ENCODE peak calls at places on chromosomes 6 and 20, in six cellular contexts. B, E, G, F, Z and J are unnamed samples. For H4K20me1, the result is how much of the 10 kb centered on the place peaks cover.

GRCh38 chr20:56625837-56626236 is 3.3 kb upstream of the TFAP2C start:
- DNase-seq in E (no peak), F (peak), G (no peak), B (no peak), Z (no peak), J (no peak)

GRCh38 chr6:11277275-11278206 is 45.1 kb upstream of the NEDD9 start:
- DNase-seq in Z (peak), E (peak), G (peak), B (no peak), F (peak), J (no peak)

GRCh38 chr6:21185849-21186478 is 407.6 kb upstream of the SOX4 start:
- DNase-seq in E (no peak), Z (peak), F (no peak), B (no peak), G (no peak), J (no peak)

GRCh38 chr6:129440691-129441090 is 269.3 kb downstream of the ARHGAP18 start:
- DNase-seq in E (no peak), G (peak), F (no peak), B (no peak), Z (peak), J (no peak)

GRCh38 chr6:131059486-131059885 is 3.6 kb downstream of the EPB41L2 start:
- DNase-seq in F (peak), G (peak), Z (no peak), B (no peak), E (peak), J (no peak)

GRCh38 chr6:32112436-32112980 is 3.4 kb upstream of the TNXB start:
- DNase-seq in B (no peak), Z (no peak), F (no peak), G (peak), E (peak), J (no peak)

GRCh38 chr20:23205656-23206055 is 119.5 kb upstream of the CD93 start:
- DNase-seq in Z (peak), E (peak), G (peak), F (no peak), B (no peak), J (no peak)

GRCh38 chr6:120272038-120272437 is 922.5 kb upstream of the MAN1A1 start:
- DNase-seq in E (no peak), G (no peak), F (no peak), Z (no peak), B (no peak), J (no peak)

GRCh38 chr6:3162565-3163247 is 5.4 kb upstream of the TUBB2A start:
- DNase-seq in F (peak), Z (peak), G (peak), B (peak), E (peak), J (peak)

GRCh38 chr20:25317351-25318075 is 69.6 kb downstream of the PYGB start:
- DNase-seq in F (no peak), E (no peak), G (no peak), B (no peak), Z (no peak), J (no peak)

GRCh38 chr20:35654415-35654814 is 10.3 kb downstream of the CPNE1 start:
- DNase-seq in G (no peak), E (no peak), B (no peak), Z (no peak), F (no peak), J (no peak)

GRCh38 chr6:129835691-129836090 is 25.4 kb downstream of the TMEM244 start:
- DNase-seq in G (no peak), E (no peak), B (no peak), Z (no peak), F (no peak), J (no peak)

GRCh38 chr6:73169633-73170032 is 55.7 kb downstream of the KHDC1L start:
- DNase-seq in G (no peak), F (no peak), E (no peak), Z (no peak), B (no peak), J (no peak)

GRCh38 chr6:17962436-17963031 is 24.9 kb downstream of the KIF13A start:
- DNase-seq in B (no peak), E (peak), Z (no peak), F (peak), G (peak), J (no peak)

GRCh38 chr20:54100563-54100962 is 30.2 kb upstream of the BCAS1 start:
- DNase-seq in F (no peak), B (no peak), G (no peak), E (no peak), Z (no peak), J (no peak)

GRCh38 chr6:126015869-126016268 is 29.5 kb downstream of the TRMT11 start:
- DNase-seq in B (no peak), G (no peak), E (peak), Z (peak), F (no peak), J (no peak)

GRCh38 chr6:136212616-136213396 is 37.3 kb downstream of the MTFR2 start:
- DNase-seq in Z (no peak), E (no peak), B (no peak), G (peak), F (no peak), J (no peak)

GRCh38 chr6:14619419-14619781 is 501.8 kb downstream of the CD83 start:
- DNase-seq in G (no peak), F (no peak), B (no peak), Z (no peak), E (no peak), J (no peak)

GRCh38 chr6:138038148-138038870 is 68.9 kb downstream of the PERP start:
- DNase-seq in G (no peak), F (no peak), E (no peak), B (no peak), Z (no peak), J (no peak)

GRCh38 chr20:46021361-46022359 is 7.4 kb upstream of the SLC12A5 start:
- DNase-seq in B (peak), F (no peak), E (peak), G (no peak), Z (peak), J (peak)

GRCh38 chr6:42727084-42727601 is 4.7 kb upstream of the PRPH2 start:
- DNase-seq in E (peak), Z (peak), F (peak), G (peak), B (no peak), J (no peak)

GRCh38 chr6:166586424-166587156 is at the start of gene RAMACL:
- DNase-seq in B (peak), G (no peak), E (no peak), F (no peak), Z (no peak), J (no peak)

GRCh38 chr6:7526755-7527154 is 14.7 kb upstream of the DSP start:
- DNase-seq in F (no peak), G (no peak), Z (no peak), B (no peak), E (no peak), J (no peak)

GRCh38 chr6:27825025-27825823 is 87.0 kb downstream of the OR2B2 start:
- DNase-seq in F (peak), Z (peak), G (no peak), B (peak), E (no peak), J (peak)

GRCh38 chr6:46903175-46903574 is 18.6 kb downstream of the ADGRF5 start:
- DNase-seq in B (no peak), E (no peak), G (no peak), F (no peak), Z (no peak), J (no peak)

GRCh38 chr6:72832271-72832670 is 210.4 kb downstream of the KCNQ5 start:
- DNase-seq in G (no peak), Z (no peak), F (no peak), E (peak), B (no peak), J (no peak)

GRCh38 chr20:51129201-51129671 is 106.3 kb upstream of the KCNG1 start:
- DNase-seq in Z (no peak), E (no peak), G (no peak), B (peak), F (no peak), J (no peak)

GRCh38 chr6:108942556-108943492 is 94.6 kb downstream of the ARMC2 start:
- DNase-seq in G (no peak), Z (no peak), F (no peak), E (no peak), B (peak), J (peak)

GRCh38 chr20:38680492-38681118 is 43.7 kb upstream of the SLC32A1 start:
- DNase-seq in B (peak), E (peak), G (peak), F (no peak), Z (peak), J (peak)

GRCh38 chr6:143727035-143727434 is 49.3 kb downstream of the PHACTR2 start:
- DNase-seq in G (no peak), F (no peak), Z (peak), E (no peak), B (no peak), J (no peak)

GRCh38 chr6:79048611-79049010 is 29.4 kb downstream of the PHIP start:
- DNase-seq in E (peak), F (no peak), B (peak), G (peak), Z (peak), J (no peak)

GRCh38 chr6:165844801-165845364 is 181.8 kb upstream of the PDE10A start:
- DNase-seq in E (no peak), F (no peak), G (no peak), Z (no peak), B (no peak), J (no peak)

GRCh38 chr6:1624848-1625341 is 15.2 kb downstream of the FOXC1 start:
- DNase-seq in G (peak), B (no peak), F (peak), E (peak), Z (peak), J (no peak)

GRCh38 chr20:48131581-48131980 is 346.3 kb upstream of the SULF2 start:
- DNase-seq in G (no peak), F (no peak), E (no peak), Z (no peak), B (no peak), J (no peak)

GRCh38 chr6:51411726-51412125 is 593.1 kb downstream of the TFAP2B start:
- DNase-seq in B (no peak), G (no peak), Z (no peak), E (no peak), F (no peak), J (no peak)

GRCh38 chr6:44771647-44772415 is 384.3 kb downstream of the CDC5L start:
- DNase-seq in G (no peak), E (peak), B (no peak), F (peak), Z (no peak), J (no peak)

GRCh38 chr20:33392016-33392415 is 9.3 kb downstream of the CDK5RAP1 start:
- DNase-seq in E (peak), Z (no peak), B (no peak), G (no peak), F (peak), J (no peak)

GRCh38 chr20:1700990-1701389 is 43.4 kb upstream of the SIRPG start:
- DNase-seq in Z (no peak), E (no peak), B (no peak), F (no peak), G (peak), J (no peak)

GRCh38 chr6:26223213-26223612 is 136.0 kb downstream of the HFE start:
- DNase-seq in B (no peak), G (peak), E (peak), F (no peak), Z (no peak), J (peak)

GRCh38 chr6:36609582-36609981 is 15.4 kb downstream of the SRSF3 start:
- DNase-seq in Z (no peak), F (no peak), G (no peak), B (no peak), E (no peak), J (no peak)

GRCh38 chr6:36610041-36610440 is 15.9 kb downstream of the SRSF3 start:
- DNase-seq in B (no peak), Z (no peak), E (no peak), G (no peak), F (no peak), J (no peak)

GRCh38 chr6:36605560-36606391 is 11.6 kb downstream of the SRSF3 start:
- DNase-seq in Z (no peak), F (peak), G (no peak), B (no peak), E (peak), J (no peak)

GRCh38 chr6:36608788-36609563 is 14.8 kb downstream of the SRSF3 start:
- DNase-seq in Z (no peak), E (peak), B (no peak), G (no peak), F (no peak), J (no peak)

DNA sequence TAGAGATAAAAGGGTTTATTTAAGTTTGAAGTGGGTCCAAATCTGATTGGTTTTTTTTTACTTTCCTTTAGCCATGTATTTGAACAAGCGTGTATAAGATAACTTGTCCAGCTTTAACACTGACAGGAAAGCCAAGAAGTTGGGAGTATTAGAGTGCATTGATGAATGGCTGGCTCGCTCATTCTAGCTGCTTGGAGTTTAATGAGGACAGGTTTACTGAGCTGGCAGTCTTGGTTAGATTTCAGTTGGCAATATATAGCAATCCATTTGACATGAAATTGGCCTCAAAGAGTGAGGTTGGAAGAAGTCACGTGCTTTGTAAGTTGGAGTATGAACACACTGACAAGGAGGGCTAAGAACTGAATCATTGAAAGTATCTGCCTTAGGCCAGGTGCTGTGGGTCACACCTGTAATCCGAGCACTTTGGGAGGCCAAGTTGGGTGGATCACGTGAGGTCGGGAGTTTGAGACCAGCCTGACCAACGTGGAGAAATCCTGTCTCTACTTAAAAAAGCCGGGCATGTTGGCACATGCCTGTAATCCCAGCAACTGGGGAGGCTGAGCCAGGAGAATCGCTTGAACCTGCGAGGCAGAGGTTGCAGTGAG is 13.7 kb downstream of the SRSF3 start:
- DNase-seq in G (no peak), F (no peak), B (no peak), E (no peak), Z (no peak), J (no peak)
- H4K20me1 ChIP-seq in G (under half), F (half or more), B (under half), E (under half), Z (under half), J (under half)

GRCh38 chr6:19342616-19343015 is 494.6 kb upstream of the ID4 start:
- DNase-seq in Z (no peak), G (peak), F (peak), B (no peak), E (peak), J (no peak)
- H4K20me1 ChIP-seq in Z (under half), G (under half), F (under half), B (under half), E (under half), J (under half)

GRCh38 chr20:57686931-57687652 is 22.7 kb downstream of the PMEPA1 start:
- DNase-seq in F (no peak), B (no peak), E (no peak), G (no peak), Z (no peak), J (no peak)

GRCh38 chr20:57683876-57684275 is 25.9 kb downstream of the PMEPA1 start:
- DNase-seq in G (no peak), E (no peak), F (no peak), Z (no peak), B (no peak), J (no peak)

GRCh38 chr20:57682184-57683038 is 27.4 kb downstream of the PMEPA1 start:
- DNase-seq in G (no peak), Z (no peak), E (no peak), B (peak), F (no peak), J (peak)

GRCh38 chr20:57688295-57688694 is 21.5 kb downstream of the PMEPA1 start:
- DNase-seq in Z (no peak), F (no peak), E (no peak), B (no peak), G (no peak), J (no peak)

DNA sequence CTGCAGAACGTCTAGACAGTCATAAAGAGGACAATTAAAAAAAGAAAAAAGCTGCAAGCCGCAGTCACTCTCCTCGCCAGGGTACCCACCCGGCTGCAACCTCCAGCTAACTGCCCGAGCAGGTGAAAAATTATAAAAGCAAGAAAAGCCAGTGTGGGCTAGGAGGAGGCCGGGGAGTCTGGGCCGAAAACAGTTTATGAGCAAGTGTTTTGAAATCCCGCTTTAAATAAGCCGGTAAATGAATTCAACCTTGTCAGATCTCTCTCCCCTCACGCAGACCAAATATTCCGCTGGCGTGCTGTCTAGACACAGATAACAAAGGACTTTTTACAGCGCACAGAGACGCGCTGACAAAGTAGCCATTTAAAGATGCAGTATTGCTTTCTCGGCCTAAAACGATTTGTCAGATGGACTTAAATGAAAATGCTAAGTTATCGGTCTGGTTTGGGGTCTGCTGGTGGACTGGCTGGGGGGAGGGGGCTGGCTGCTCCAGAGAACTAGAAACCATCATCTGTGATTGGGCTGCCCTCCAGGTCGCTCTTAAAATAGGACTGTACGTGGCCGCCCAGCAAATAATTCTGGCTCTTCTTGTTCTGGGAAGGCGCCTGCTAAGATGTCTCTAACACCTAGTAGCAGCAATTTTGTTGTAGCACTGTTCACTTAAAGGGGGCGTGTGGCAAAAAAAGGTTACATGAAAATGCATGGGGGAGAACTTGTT is 24.5 kb downstream of the PMEPA1 start:
- DNase-seq in B (peak), E (no peak), F (no peak), G (no peak), Z (no peak), J (no peak)
- H4K20me1 ChIP-seq in B (under half), E (under half), F (half or more), G (under half), Z (under half), J (under half)

GRCh38 chr20:49282584-49283171 is 4.8 kb upstream of the ZNFX1 start:
- DNase-seq in G (no peak), Z (no peak), F (no peak), B (no peak), E (peak), J (no peak)

GRCh38 chr20:49283176-49283702 is 5.4 kb upstream of the ZNFX1 start:
- DNase-seq in F (no peak), Z (no peak), G (no peak), E (no peak), B (peak), J (no peak)

GRCh38 chr20:49280463-49281058 is 2.7 kb upstream of the ZNFX1 start:
- DNase-seq in G (no peak), E (peak), Z (no peak), F (no peak), B (peak), J (no peak)

GRCh38 chr20:49281059-49281912 is 3.4 kb upstream of the ZNFX1 start:
- DNase-seq in B (peak), F (no peak), E (peak), Z (peak), G (peak), J (no peak)

GRCh38 chr20:49281913-49282467 is 4.1 kb upstream of the ZNFX1 start:
- DNase-seq in Z (no peak), F (no peak), G (no peak), B (no peak), E (no peak), J (no peak)
- H4K20me1 ChIP-seq in Z (under half), F (half or more), G (under half), B (half or more), E (half or more), J (under half)

GRCh38 chr20:63192721-63193120 is 23.2 kb downstream of the YTHDF1 start:
- DNase-seq in G (no peak), F (peak), B (no peak), Z (no peak), E (no peak), J (no peak)
- H4K20me1 ChIP-seq in G (under half), F (under half), B (under half), Z (under half), E (under half), J (under half)

DNA sequence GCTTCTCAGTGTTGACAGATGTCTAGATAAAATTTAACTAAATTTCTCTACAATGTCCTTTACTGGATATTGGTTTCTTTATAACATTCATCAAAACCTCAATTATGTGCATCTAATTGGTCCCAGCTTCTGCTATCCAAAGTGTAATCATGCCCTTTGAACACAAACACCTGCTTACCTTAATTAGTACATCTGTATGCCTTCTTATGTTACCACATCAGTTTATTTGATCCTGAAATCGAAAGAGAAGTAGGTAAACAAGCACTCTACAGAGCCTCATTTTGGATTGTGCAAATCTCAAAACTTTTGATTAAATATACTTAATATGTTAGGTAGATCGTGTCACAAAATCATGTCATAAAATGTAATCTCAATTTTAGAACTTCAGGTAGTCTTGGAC is 36.5 kb downstream of the TAB2 start:
- DNase-seq in G (no peak), Z (no peak), B (no peak), F (no peak), E (no peak), J (no peak)
- H4K20me1 ChIP-seq in G (under half), Z (under half), B (under half), F (half or more), E (under half), J (under half)

DNA sequence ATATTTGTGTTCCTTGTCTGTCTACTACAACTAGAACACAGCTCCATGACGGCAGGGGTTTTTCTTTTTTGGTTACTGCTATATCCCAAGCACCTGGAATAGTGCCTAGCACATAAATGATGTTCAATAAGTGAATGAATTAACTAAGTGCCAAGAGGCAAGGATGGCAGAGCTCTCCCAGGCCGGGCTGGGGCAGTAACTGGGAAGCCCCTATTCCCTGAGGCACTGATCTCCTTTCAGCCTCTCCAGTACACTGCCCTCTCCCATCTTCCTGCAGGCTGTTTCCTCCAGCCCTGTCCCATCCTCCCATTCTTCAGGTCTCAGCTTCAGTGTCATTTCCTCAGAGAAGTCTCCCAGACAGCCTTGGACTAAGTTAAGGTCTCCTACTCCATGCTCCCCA is 29.0 kb upstream of the SPDEF start:
- DNase-seq in F (peak), B (no peak), Z (no peak), E (no peak), G (no peak), J (no peak)
- H4K20me1 ChIP-seq in F (under half), B (under half), Z (under half), E (under half), G (under half), J (under half)

GRCh38 chr6:163435013-163435412 is 20.5 kb downstream of the QKI start:
- DNase-seq in G (no peak), B (no peak), F (no peak), E (no peak), Z (no peak), J (no peak)
- H4K20me1 ChIP-seq in G (under half), B (under half), F (half or more), E (under half), Z (under half), J (under half)